ENCODE peak calls at places on chromosome 10, in five cellular contexts. Y is GM23248; K is EL; S is stimulated activated CD8-positive, alpha-beta memory T cell treated with anti-CD3 and anti-CD28 coated beads, Interleukin-15, amount 100 ng/mL, for 4 hours; H is hepatocyte. M is an unnamed sample.

GRCh38 chr10:128210215-128211063 is 84.2 kb upstream of the MKI67 start:
- DNase-seq in K (peak; percentile 28), S (peak; percentile 39), Y (peak; percentile 47), H (peak; percentile 79), M (no peak)

GRCh38 chr10:133180192-133180914 is 20.3 kb downstream of the KNDC1 start:
- DNase-seq in H (no peak), K (no peak), S (no peak), Y (no peak), M (no peak)

GRCh38 chr10:33609546-33609945 is 275.1 kb upstream of the NRP1 start:
- DNase-seq in H (peak; percentile 16), K (no peak), Y (no peak), S (no peak), M (no peak)

GRCh38 chr10:74153123-74153522 is 2.1 kb downstream of the ADK start:
- DNase-seq in H (no peak), K (peak; percentile 66), S (no peak), Y (peak; percentile 72), M (peak; percentile 37)

GRCh38 chr10:70846795-70847194 is 31.0 kb downstream of the SGPL1 start:
- DNase-seq in K (no peak), Y (no peak), S (no peak), H (no peak), M (no peak)

GRCh38 chr10:112184379-112184778 is 814 bp upstream of the GPAM start:
- DNase-seq in H (no peak), K (no peak), Y (peak; percentile 7), S (no peak), M (no peak)

GRCh38 chr10:46298346-46299266 is 11.8 kb downstream of the ANTXRL start:
- DNase-seq in K (no peak), S (no peak), Y (no peak), H (no peak), M (no peak)

GRCh38 chr10:30141366-30141886 is 82.0 kb upstream of the JCAD start:
- DNase-seq in K (no peak), H (no peak), Y (no peak), S (no peak), M (no peak)

GRCh38 chr10:32207544-32207943 is 139.4 kb downstream of the EPC1 start:
- DNase-seq in Y (peak; percentile 73), K (peak; percentile 54), S (peak; percentile 16), H (peak; percentile 72), M (peak; percentile 46)

GRCh38 chr10:34392641-34393170 is 422.4 kb downstream of the PARD3 start:
- DNase-seq in S (no peak), H (no peak), K (no peak), Y (no peak), M (no peak)

GRCh38 chr10:116272497-116273221 is at the start of gene GFRA1:
- DNase-seq in S (no peak), K (peak; percentile 61), H (peak; percentile 26), Y (peak; percentile 56), M (peak; percentile 12)

GRCh38 chr10:31490858-31491504 is 172.0 kb downstream of the ZEB1 start:
- DNase-seq in S (no peak), Y (peak; percentile 71), K (peak; percentile 61), H (peak; percentile 40), M (peak; percentile 70)

GRCh38 chr10:121627810-121628209 is 29.6 kb upstream of the FGFR2 start:
- DNase-seq in K (no peak), Y (peak; percentile 7), S (no peak), H (peak; percentile 43), M (no peak)

GRCh38 chr10:8173243-8173865 is 118.9 kb downstream of the GATA3 start:
- DNase-seq in H (no peak), S (no peak), Y (no peak), K (no peak), M (no peak)

GRCh38 chr10:110407301-110408170 is 90.2 kb upstream of the DUSP5 start:
- DNase-seq in K (peak; percentile 67), H (no peak), S (no peak), Y (peak; percentile 49), M (no peak)

GRCh38 chr10:63430091-63430998 is 35.4 kb downstream of the JMJD1C start:
- DNase-seq in S (no peak), Y (peak; percentile 78), H (peak; percentile 25), K (peak; percentile 82), M (peak; percentile 61)

GRCh38 chr10:62381385-62382102 is 7.4 kb downstream of the ZNF365 start:
- DNase-seq in H (no peak), Y (no peak), S (no peak), K (no peak), M (no peak)

GRCh38 chr10:76032442-76033039 is 601.1 kb downstream of the LRMDA start:
- DNase-seq in Y (no peak), K (no peak), H (no peak), S (no peak), M (no peak)

GRCh38 chr10:34890931-34891330 is 75.8 kb upstream of the PARD3 start:
- DNase-seq in K (no peak), Y (no peak), S (no peak), H (no peak), M (no peak)

GRCh38 chr10:11011436-11011835 is 6.2 kb upstream of the CELF2 start:
- DNase-seq in H (no peak), Y (no peak), K (no peak), S (no peak), M (no peak)

GRCh38 chr10:112883853-112884502 is 66.1 kb upstream of the TCF7L2 start:
- DNase-seq in Y (no peak), S (no peak), H (no peak), K (no peak), M (no peak)

GRCh38 chr10:114821915-114822770 is 563 bp downstream of the FHIP2A start:
- DNase-seq in Y (peak; percentile 65), S (no peak), H (peak; percentile 32), K (no peak), M (peak; percentile 12)

GRCh38 chr10:119724630-119725549 is 960 bp upstream of the INPP5F start:
- DNase-seq in Y (peak; percentile 48), S (no peak), H (no peak), K (peak; percentile 30), M (no peak)

GRCh38 chr10:70348228-70348850 is 34.1 kb downstream of the LRRC20 start:
- DNase-seq in K (peak; percentile 45), Y (peak; percentile 65), H (peak; percentile 42), S (no peak), M (peak; percentile 44)

GRCh38 chr10:130422366-130423324 is 286.5 kb downstream of the GLRX3 start:
- DNase-seq in Y (no peak), H (no peak), S (no peak), K (no peak), M (no peak)